ENCODE peak calls at places on chromosomes 11 and 22, in eight cellular contexts. S, E, Q, F, H, M, B and Z are unnamed samples.

GRCh38 chr11:67438121-67438902 is 830 bp upstream of the PTPRCAP start:
- DNase-seq in B (peak), Q (no peak), S (peak), F (no peak), M (no peak), E (no peak), H (no peak), Z (no peak)

GRCh38 chr22:30116362-30117117 is 36.3 kb downstream of the HORMAD2 start:
- DNase-seq in E (no peak), S (no peak), H (no peak), M (peak), B (no peak), F (no peak), Q (peak), Z (peak)

GRCh38 chr11:71452354-71453020 is 516 bp upstream of the NADSYN1 start:
- DNase-seq in E (peak), H (no peak), M (peak), F (no peak), Q (peak), B (peak), S (no peak), Z (peak)

GRCh38 chr11:64715756-64716470 is 7.1 kb downstream of the NRXN2 start:
- DNase-seq in E (no peak), F (no peak), H (no peak), B (no peak), S (no peak), M (no peak), Q (no peak), Z (no peak)

GRCh38 chr11:30172158-30172557 is 58.7 kb upstream of the FSHB start:
- DNase-seq in B (no peak), M (no peak), S (no peak), Q (no peak), F (no peak), H (no peak), E (no peak), Z (no peak)

GRCh38 chr22:30809086-30809485 is 114.4 kb downstream of the OSBP2 start:
- DNase-seq in M (peak), F (no peak), E (no peak), S (no peak), H (no peak), B (no peak), Q (no peak), Z (no peak)

GRCh38 chr11:9982796-9983579 is 311.0 kb downstream of the SBF2 start:
- DNase-seq in F (no peak), H (no peak), M (peak), B (no peak), Q (no peak), E (peak), S (no peak), Z (no peak)

GRCh38 chr11:44767421-44767820 is 40.7 kb downstream of the TSPAN18 start:
- DNase-seq in H (no peak), B (no peak), E (no peak), F (no peak), S (no peak), Q (no peak), M (peak), Z (no peak)

GRCh38 chr22:22666307-22667091 is 22.1 kb downstream of the GGTLC2 start:
- DNase-seq in M (peak), Q (no peak), F (no peak), E (no peak), S (no peak), H (no peak), B (no peak), Z (peak)

GRCh38 chr11:75273331-75273988 is 32.9 kb downstream of the TPBGL start:
- DNase-seq in E (no peak), H (no peak), F (no peak), M (no peak), S (no peak), B (no peak), Q (no peak), Z (no peak)

GRCh38 chr11:114326776-114327175 is 30.6 kb downstream of the NNMT start:
- DNase-seq in M (no peak), H (no peak), B (no peak), E (no peak), S (no peak), F (no peak), Q (no peak), Z (no peak)

GRCh38 chr11:104198576-104198975 is 34.6 kb upstream of the PDGFD start:
- DNase-seq in H (no peak), M (no peak), F (no peak), S (no peak), E (no peak), Q (no peak), B (no peak), Z (no peak)

GRCh38 chr11:1733716-1734351 is 16.6 kb downstream of the IFITM10 start:
- DNase-seq in Q (no peak), H (no peak), S (no peak), E (no peak), B (no peak), F (no peak), M (no peak), Z (no peak)

GRCh38 chr11:27857014-27857413 is 156.8 kb upstream of the BDNF start:
- DNase-seq in H (no peak), S (no peak), M (no peak), B (no peak), F (no peak), Q (no peak), E (no peak), Z (no peak)

GRCh38 chr11:116387623-116388022 is 385.2 kb downstream of the BUD13 start:
- DNase-seq in S (no peak), M (no peak), H (no peak), F (no peak), B (no peak), Q (no peak), E (no peak), Z (no peak)

GRCh38 chr11:39174965-39175364 is 2284.5 kb downstream of the LRRC4C start:
- DNase-seq in F (no peak), Q (no peak), H (no peak), S (no peak), B (no peak), E (no peak), M (no peak), Z (no peak)

GRCh38 chr11:64875369-64876225 is 2.8 kb downstream of the EHD1 start:
- DNase-seq in Q (no peak), M (no peak), S (no peak), B (no peak), E (no peak), F (no peak), H (no peak), Z (no peak)

GRCh38 chr11:26983645-26984044 is 10.3 kb upstream of the FIBIN start:
- DNase-seq in E (no peak), M (no peak), F (no peak), S (no peak), H (no peak), Q (no peak), B (no peak), Z (no peak)

GRCh38 chr11:124961972-124962609 is 8.1 kb downstream of the CCDC15 start:
- DNase-seq in B (no peak), F (no peak), Q (no peak), H (peak), M (peak), E (no peak), S (no peak), Z (peak)

GRCh38 chr11:44875056-44875455 is 75.6 kb downstream of the TP53I11 start:
- DNase-seq in H (no peak), F (no peak), S (no peak), B (no peak), M (no peak), E (no peak), Q (no peak), Z (no peak)

GRCh38 chr11:66126808-66127555 is 56.9 kb downstream of the PACS1 start:
- DNase-seq in F (no peak), H (no peak), E (peak), Q (peak), S (no peak), B (peak), M (peak), Z (peak)

GRCh38 chr11:202490-202889 is 4.7 kb downstream of the BET1L start:
- DNase-seq in B (no peak), Q (no peak), S (no peak), F (no peak), E (no peak), H (no peak), M (no peak), Z (no peak)

GRCh38 chr11:17428261-17428660 is 39.8 kb upstream of the KCNJ11 start:
- DNase-seq in H (no peak), F (no peak), Q (no peak), B (no peak), M (no peak), E (no peak), S (no peak), Z (no peak)